ENCODE peak calls at places on chromosomes 13 and 19, in four cellular contexts. O is tibial artery, Y is GM12878, T is GM23248. P is an unnamed sample.

GRCh38 chr13:52449323-52450011 is 967 bp downstream of the VPS36 start:
- DNase-seq in T (no peak), Y (no peak), O (no peak), P (no peak)

GRCh38 chr13:44024496-44025155 is 144.9 kb downstream of the LACC1 start:
- DNase-seq in O (no peak), T (no peak), Y (no peak), P (no peak)

GRCh38 chr19:18966304-18966703 is 25.3 kb upstream of the HOMER3 start:
- DNase-seq in T (no peak), O (no peak), Y (no peak), P (no peak)

GRCh38 chr19:16087940-16088339 is 11.6 kb downstream of the TPM4 start:
- DNase-seq in Y (no peak), O (no peak), T (no peak), P (no peak)

GRCh38 chr13:37289212-37289935 is 183.9 kb upstream of the CSNK1A1L start:
- DNase-seq in T (no peak), Y (no peak), O (no peak), P (no peak)

GRCh38 chr19:1860133-1860775 is 3.1 kb downstream of the KLF16 start:
- DNase-seq in O (no peak), T (peak), Y (no peak), P (no peak)

GRCh38 chr19:35143231-35143715 is at the start of gene FXYD7:
- DNase-seq in Y (no peak), T (no peak), O (no peak), P (no peak)

GRCh38 chr13:50594276-50594970 is 249.1 kb downstream of the DLEU7 start:
- DNase-seq in T (no peak), Y (peak), O (no peak), P (no peak)

GRCh38 chr19:13606156-13606555 is 99.9 kb upstream of the CACNA1A start:
- DNase-seq in Y (no peak), O (no peak), T (no peak), P (no peak)

GRCh38 chr19:13505761-13506549 is at the start of gene CACNA1A:
- DNase-seq in T (peak), O (no peak), Y (no peak), P (no peak)

GRCh38 chr19:12669272-12670158 is 2.9 kb downstream of the WDR83 start:
- DNase-seq in Y (peak), O (peak), T (peak), P (peak)

GRCh38 chr13:90068658-90069057 is 1278.8 kb upstream of the MIR17HG start:
- DNase-seq in Y (no peak), T (no peak), O (no peak), P (no peak)

GRCh38 chr13:40200273-40200978 is 466.0 kb downstream of the FOXO1 start:
- DNase-seq in Y (no peak), T (no peak), O (no peak), P (no peak)

GRCh38 chr19:54281008-54281728 is at the start of gene LILRB2:
- DNase-seq in Y (no peak), O (peak), T (no peak), P (no peak)

GRCh38 chr19:2454962-2455409 is 1.8 kb downstream of the LMNB2 start:
- DNase-seq in O (no peak), Y (no peak), T (no peak), P (no peak)

GRCh38 chr13:27359203-27359821 is 65.1 kb upstream of the GTF3A start:
- DNase-seq in O (peak), T (peak), Y (no peak), P (no peak)

GRCh38 chr13:111656439-111656838 is 336.0 kb downstream of the TEX29 start:
- DNase-seq in T (no peak), O (no peak), Y (no peak), P (no peak)

GRCh38 chr19:18098891-18099622 is 1.5 kb downstream of the MAST3 start:
- DNase-seq in T (peak), O (no peak), Y (peak), P (no peak)

GRCh38 chr13:59343993-59344780 is 819.5 kb downstream of the DIAPH3 start:
- DNase-seq in T (no peak), Y (no peak), O (no peak), P (no peak)

GRCh38 chr19:29476528-29476927 is 49.3 kb upstream of the VSTM2B start:
- DNase-seq in T (no peak), Y (no peak), O (no peak), P (no peak)

GRCh38 chr19:41887711-41888382 is 4.9 kb downstream of the ARHGEF1 start:
- DNase-seq in Y (no peak), O (no peak), T (peak), P (no peak)

GRCh38 chr13:94967183-94968039 is 255.1 kb upstream of the SOX21 start:
- DNase-seq in T (peak), O (no peak), Y (no peak), P (no peak)

GRCh38 chr19:3062165-3063105 is at the start of gene TLE5:
- DNase-seq in O (peak), Y (no peak), T (peak), P (no peak)

GRCh38 chr19:44315883-44316282 is 11.1 kb upstream of the ZNF235 start:
- DNase-seq in T (no peak), O (no peak), Y (no peak), P (no peak)

GRCh38 chr13:101416181-101417042 is at the start of gene NALCN:
- DNase-seq in Y (no peak), O (no peak), T (peak), P (no peak)

GRCh38 chr13:40158218-40158617 is 502.8 kb downstream of the COG6 start:
- DNase-seq in Y (no peak), O (no peak), T (peak), P (no peak)

GRCh38 chr13:97758317-97758716 is 195.2 kb upstream of the IPO5 start:
- DNase-seq in O (peak), T (no peak), Y (no peak), P (no peak)

GRCh38 chr13:51397262-51397933 is 55.4 kb downstream of the INTS6 start:
- DNase-seq in O (peak), Y (no peak), T (peak), P (peak)

GRCh38 chr13:94280357-94280756 is 199.1 kb downstream of the DCT start:
- DNase-seq in T (no peak), O (no peak), Y (no peak), P (no peak)

GRCh38 chr13:40031031-40031430 is 375.6 kb downstream of the COG6 start:
- DNase-seq in T (peak), Y (no peak), O (no peak), P (peak)

GRCh38 chr19:33397536-33398360 is 24.2 kb downstream of the CEBPG start:
- DNase-seq in Y (no peak), O (peak), T (no peak), P (no peak)

GRCh38 chr13:41821195-41821594 is 139.7 kb downstream of the VWA8 start:
- DNase-seq in Y (no peak), T (no peak), O (no peak), P (no peak)

GRCh38 chr13:97485328-97485727 is 51.4 kb downstream of the RAP2A start:
- DNase-seq in O (no peak), T (no peak), Y (no peak), P (no peak)

GRCh38 chr13:95834134-95834765 is 157.3 kb downstream of the DNAJC3 start:
- DNase-seq in Y (peak), T (peak), O (peak), P (peak)

GRCh38 chr19:632228-633067 is 889 bp downstream of the POLRMT start:
- DNase-seq in T (peak), Y (no peak), O (no peak), P (no peak)

GRCh38 chr13:59352600-59352999 is 811.1 kb downstream of the DIAPH3 start:
- DNase-seq in T (no peak), O (no peak), Y (no peak), P (no peak)

GRCh38 chr13:99725644-99726043 is 224.4 kb downstream of the TM9SF2 start:
- DNase-seq in T (no peak), Y (no peak), O (no peak), P (no peak)

GRCh38 chr13:99722931-99723330 is 221.7 kb downstream of the TM9SF2 start:
- DNase-seq in Y (peak), T (no peak), O (no peak), P (no peak)

GRCh38 chr13:99726261-99726894 is 225.1 kb downstream of the TM9SF2 start:
- DNase-seq in Y (no peak), O (no peak), T (no peak), P (no peak)

GRCh38 chr13:99723847-99724246 is 222.6 kb downstream of the TM9SF2 start:
- DNase-seq in O (no peak), T (no peak), Y (no peak), P (no peak)

DNA sequence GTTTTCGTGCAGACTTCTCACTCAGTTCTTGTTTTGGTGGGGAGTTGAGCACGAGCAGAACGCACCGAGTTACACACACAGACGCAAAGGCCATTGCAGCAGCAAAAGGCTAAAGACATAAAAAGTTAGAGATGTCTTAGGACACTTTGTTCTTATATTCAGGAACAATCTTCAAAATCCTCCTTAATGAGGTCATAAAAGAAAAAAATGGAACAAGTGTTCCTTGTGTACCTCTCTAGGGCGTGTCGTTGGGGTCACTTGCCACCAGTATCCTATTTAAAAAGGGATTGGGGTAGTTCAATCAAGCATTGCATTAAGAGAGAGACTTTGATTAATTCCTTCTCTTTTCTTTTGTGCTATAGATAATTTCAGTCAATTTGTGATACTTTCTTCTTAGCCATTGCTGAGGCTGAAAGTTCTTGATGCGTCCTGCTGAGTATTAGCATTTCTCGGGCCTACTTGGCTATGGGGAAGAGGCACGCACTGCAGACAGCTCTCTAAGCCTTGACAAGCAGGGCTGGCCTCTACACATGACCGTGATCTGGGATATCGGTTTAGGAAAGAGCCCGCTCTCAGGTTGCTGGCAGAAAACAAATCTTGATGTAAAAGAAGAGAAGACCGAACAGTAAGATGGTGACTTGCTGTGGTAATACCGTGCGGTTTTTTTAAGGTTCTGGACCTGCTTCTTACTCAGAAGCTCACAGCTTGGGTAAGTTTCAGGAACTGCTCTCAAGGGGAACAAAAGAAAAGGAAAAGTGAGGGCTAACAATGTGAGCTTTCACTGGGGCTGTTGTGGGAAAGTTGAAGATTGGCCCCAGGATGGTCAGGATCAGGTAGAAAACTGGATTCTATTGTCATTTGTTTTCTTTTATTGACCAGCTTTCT is 223.6 kb downstream of the TM9SF2 start:
- DNase-seq in O (no peak), T (no peak), Y (peak), P (no peak)
- H3K4me3 ChIP-seq in O (no peak), T (no peak), Y (no peak), P (no peak)

DNA sequence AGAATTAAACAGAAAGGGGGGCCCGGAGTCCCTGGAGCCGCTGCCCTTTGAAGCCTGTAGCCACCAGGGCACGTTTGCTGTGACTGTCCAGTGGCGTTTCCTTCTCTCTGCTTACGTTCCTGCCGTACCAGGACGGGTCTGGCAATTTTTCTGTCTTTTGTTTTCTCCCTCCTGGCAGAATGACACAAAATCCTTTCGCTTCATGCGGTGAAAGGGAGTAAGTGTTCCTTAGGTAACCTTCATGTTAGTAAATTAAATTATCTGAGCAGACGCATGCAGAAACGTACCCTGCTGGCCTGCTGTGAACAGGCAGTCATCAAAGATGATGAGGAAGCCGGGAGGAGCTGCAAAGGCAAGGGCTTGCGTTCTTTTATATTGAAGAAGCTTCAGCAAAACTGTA is 299.3 kb upstream of the ARGLU1 start:
- DNase-seq in T (peak), O (no peak), Y (no peak), P (no peak)
- H3K4me3 ChIP-seq in T (peak), O (peak), Y (no peak), P (no peak)

GRCh38 chr13:88022826-88023225 is 351.7 kb downstream of the SLITRK5 start:
- DNase-seq in T (no peak), Y (no peak), O (no peak), P (no peak)
- H3K4me3 ChIP-seq in T (no peak), Y (no peak), O (no peak), P (no peak)

GRCh38 chr19:8335343-8336071 is 7.6 kb downstream of the KANK3 start:
- DNase-seq in Y (no peak), O (no peak), T (peak), P (no peak)

GRCh38 chr19:8333771-8334457 is 9.1 kb downstream of the KANK3 start:
- DNase-seq in Y (no peak), O (no peak), T (no peak), P (no peak)

GRCh38 chr19:8336072-8336569 is 6.9 kb downstream of the KANK3 start:
- DNase-seq in T (no peak), Y (no peak), O (no peak), P (no peak)

GRCh38 chr19:8332976-8333770 is 9.9 kb downstream of the KANK3 start:
- DNase-seq in O (no peak), T (peak), Y (no peak), P (no peak)

GRCh38 chr19:8334458-8335342 is 8.4 kb downstream of the KANK3 start:
- DNase-seq in O (no peak), Y (no peak), T (peak), P (no peak)
- H3K4me3 ChIP-seq in O (peak), Y (peak), T (peak), P (no peak)

GRCh38 chr19:4516199-4516938 is 1.9 kb downstream of the PLIN4 start:
- DNase-seq in O (no peak), Y (no peak), T (no peak), P (no peak)
- H3K4me3 ChIP-seq in O (no peak), Y (no peak), T (no peak), P (no peak)

DNA sequence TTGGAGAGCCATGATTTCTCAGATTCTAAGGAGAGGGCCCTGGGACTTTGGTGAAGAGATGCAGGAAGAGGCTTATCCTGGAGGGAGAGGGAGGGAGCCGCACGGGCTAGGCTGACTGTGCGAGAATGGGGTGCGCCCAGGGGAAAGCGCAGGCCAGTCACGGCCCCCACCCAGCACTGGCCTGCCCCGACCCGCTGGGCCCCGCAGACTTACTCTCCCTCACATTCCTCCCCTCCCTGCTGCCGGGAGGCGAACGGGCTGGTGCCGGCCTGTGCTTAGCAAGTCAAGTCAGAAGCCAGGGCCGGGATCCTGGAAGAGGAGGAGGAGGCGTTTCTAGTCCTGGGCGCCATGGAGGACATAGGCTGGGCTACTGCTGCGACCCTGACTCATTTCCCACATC is 120.0 kb downstream of the CRYL1 start:
- DNase-seq in Y (no peak), O (no peak), T (no peak), P (no peak)
- H3K4me3 ChIP-seq in Y (no peak), O (no peak), T (no peak), P (no peak)

GRCh38 chr13:91601273-91601672 is 202.9 kb downstream of the GPC5 start:
- DNase-seq in O (no peak), T (no peak), Y (no peak), P (no peak)
- H3K4me3 ChIP-seq in O (no peak), T (no peak), Y (no peak), P (no peak)

GRCh38 chr19:50415661-50416033 is 3.1 kb upstream of the SPIB start:
- DNase-seq in O (no peak), T (no peak), Y (peak), P (no peak)
- H3K4me3 ChIP-seq in O (no peak), T (no peak), Y (no peak), P (no peak)

GRCh38 chr19:15050639-15051038 is 1.4 kb downstream of the CASP14 start:
- DNase-seq in O (no peak), T (no peak), Y (no peak), P (no peak)

GRCh38 chr19:15048128-15048527 is 1.2 kb upstream of the CASP14 start:
- DNase-seq in T (no peak), O (no peak), Y (no peak), P (no peak)

GRCh38 chr19:15047680-15048079 is 1.6 kb upstream of the CASP14 start:
- DNase-seq in T (no peak), O (no peak), Y (no peak), P (no peak)

GRCh38 chr19:15048885-15049541 is at the start of gene CASP14:
- DNase-seq in O (no peak), Y (no peak), T (no peak), P (no peak)
- H3K4me3 ChIP-seq in O (no peak), Y (no peak), T (no peak), P (no peak)

GRCh38 chr13:80249906-80250513 is 90.9 kb downstream of the SPRY2 start:
- DNase-seq in T (peak), O (no peak), Y (no peak), P (no peak)
- H3K4me3 ChIP-seq in T (peak), O (peak), Y (no peak), P (peak)